ENCODE peak calls at places on chromosomes 16 and 17, in seven cellular contexts. X is activated B cell treated with CpG ODN at 0.5 μM for 24 hours, M is NCI-H510A treated with DMSO at 0.1 percent for 48 hours, C is K562, B is epithelial cell of proximal tubule, O is GM23338, Q is T-helper 2 cell. V is an unnamed sample.
A peak's percentile ranks its signal among the peaks of the same experiment; 100 is the strongest.

GRCh38 chr16:495127-495748 is 32.3 kb upstream of the CAPN15 start:
- DNase-seq in X (no peak), M (peak; percentile 4), C (peak; percentile 64), B (no peak), O (peak; percentile 88), Q (no peak), V (peak; percentile 16)

GRCh38 chr16:11636172-11636721 is 32.0 kb upstream of the SNN start:
- DNase-seq in X (no peak), M (peak; percentile 94), C (peak; percentile 41), B (no peak), O (peak; percentile 98), Q (no peak), V (no peak)

GRCh38 chr17:11986939-11987329 is 10.3 kb downstream of the ZNF18 start:
- DNase-seq in X (no peak), M (peak; percentile 35), C (peak; percentile 41), B (no peak), O (peak; percentile 70), Q (no peak), V (peak; percentile 40)

GRCh38 chr17:30571921-30572320 is 94.7 kb downstream of the GOSR1 start:
- DNase-seq in X (no peak), M (no peak), C (no peak), B (no peak), O (no peak), Q (no peak), V (no peak)

GRCh38 chr17:29089601-29090044 is 46.7 kb downstream of the PIPOX start:
- DNase-seq in X (no peak), M (peak; percentile 73), C (no peak), B (no peak), O (no peak), Q (no peak), V (no peak)

GRCh38 chr16:1337486-1337885 is 4.0 kb downstream of the BAIAP3 start:
- DNase-seq in X (no peak), M (no peak), C (no peak), B (no peak), O (peak; percentile 62), Q (no peak), V (no peak)

GRCh38 chr16:80596507-80597207 is 55.9 kb downstream of the DYNLRB2 start:
- DNase-seq in X (no peak), M (no peak), C (no peak), B (no peak), O (no peak), Q (no peak), V (no peak)

GRCh38 chr16:82954224-82954929 is 327.6 kb downstream of the CDH13 start:
- DNase-seq in X (no peak), M (no peak), C (no peak), B (no peak), O (no peak), Q (no peak), V (no peak)

GRCh38 chr17:68733241-68734176 is 132.3 kb upstream of the FAM20A start:
- DNase-seq in X (no peak), M (no peak), C (peak; percentile 16), B (no peak), O (peak; percentile 33), Q (no peak), V (peak; percentile 67)

GRCh38 chr17:72603346-72604242 is 482.8 kb downstream of the SOX9 start:
- DNase-seq in X (no peak), M (no peak), C (no peak), B (peak; percentile 93), O (no peak), Q (no peak), V (no peak)

GRCh38 chr16:25093208-25094061 is 18.1 kb upstream of the LCMT1 start:
- DNase-seq in X (no peak), M (no peak), C (no peak), B (no peak), O (no peak), Q (no peak), V (peak; percentile 4)

GRCh38 chr17:55005520-55005919 is 37.0 kb downstream of the STXBP4 start:
- DNase-seq in X (no peak), M (no peak), C (peak; percentile 47), B (no peak), O (peak; percentile 73), Q (no peak), V (peak; percentile 58)

GRCh38 chr16:13873835-13874438 is 46.0 kb upstream of the ERCC4 start:
- DNase-seq in X (no peak), M (no peak), C (peak; percentile 30), B (no peak), O (peak; percentile 80), Q (no peak), V (peak; percentile 33)

GRCh38 chr17:1516403-1517161 is at the start of gene INPP5K:
- DNase-seq in X (peak; percentile 96), M (peak; percentile 93), C (peak; percentile 96), B (peak; percentile 72), O (peak; percentile 95), Q (peak; percentile 97), V (peak; percentile 96)

GRCh38 chr17:38469875-38470274 is 41.6 kb downstream of the ARHGAP23 start:
- DNase-seq in X (no peak), M (no peak), C (peak; percentile 63), B (no peak), O (peak; percentile 54), Q (no peak), V (no peak)

GRCh38 chr17:9175700-9176467 is 154.6 kb downstream of the NTN1 start:
- DNase-seq in X (no peak), M (no peak), C (peak; percentile 2), B (no peak), O (no peak), Q (no peak), V (peak; percentile 21)

GRCh38 chr17:3710951-3711383 is 12.7 kb upstream of the HASPIN start:
- DNase-seq in X (no peak), M (no peak), C (no peak), B (no peak), O (peak; percentile 41), Q (peak; percentile 43), V (no peak)

GRCh38 chr17:69401251-69401650 is 13.2 kb upstream of the MAP2K6 start:
- DNase-seq in X (no peak), M (no peak), C (no peak), B (no peak), O (no peak), Q (no peak), V (no peak)

GRCh38 chr17:49093131-49093530 is 39.4 kb upstream of the B4GALNT2 start:
- DNase-seq in X (no peak), M (no peak), C (no peak), B (no peak), O (no peak), Q (no peak), V (no peak)

GRCh38 chr17:79933863-79934652 is 94.8 kb upstream of the CBX4 start:
- DNase-seq in X (peak; percentile 48), M (no peak), C (no peak), B (no peak), O (no peak), Q (no peak), V (no peak)

GRCh38 chr16:60107467-60107866 is 1373.4 kb upstream of the GOT2 start:
- DNase-seq in X (no peak), M (no peak), C (no peak), B (no peak), O (no peak), Q (no peak), V (peak; percentile 26)

GRCh38 chr16:86019446-86020047 is 120.6 kb downstream of the IRF8 start:
- DNase-seq in X (peak; percentile 7), M (no peak), C (peak; percentile 28), B (no peak), O (peak; percentile 70), Q (no peak), V (peak; percentile 24)

GRCh38 chr17:46916211-46916610 is 6.7 kb upstream of the GOSR2 start:
- DNase-seq in X (no peak), M (no peak), C (no peak), B (no peak), O (no peak), Q (no peak), V (no peak)

GRCh38 chr16:927931-928330 is 42.9 kb downstream of the LMF1 start:
- DNase-seq in X (no peak), M (no peak), C (no peak), B (no peak), O (no peak), Q (no peak), V (no peak)

GRCh38 chr17:7992516-7992915 is 9.9 kb upstream of the GUCY2D start:
- DNase-seq in X (no peak), M (no peak), C (no peak), B (no peak), O (peak; percentile 12), Q (no peak), V (no peak)

GRCh38 chr16:29698484-29699323 is 19.7 kb downstream of the QPRT start:
- DNase-seq in X (no peak), M (no peak), C (no peak), B (no peak), O (peak; percentile 66), Q (no peak), V (peak; percentile 34)

GRCh38 chr17:8946071-8946470 is 19.4 kb downstream of the PIK3R5 start:
- DNase-seq in X (no peak), M (no peak), C (no peak), B (no peak), O (no peak), Q (no peak), V (no peak)

GRCh38 chr17:65401581-65401980 is 159.9 kb downstream of the AXIN2 start:
- DNase-seq in X (no peak), M (no peak), C (no peak), B (no peak), O (no peak), Q (no peak), V (no peak)

GRCh38 chr16:15618392-15618791 is 24.6 kb downstream of the MARF1 start:
- DNase-seq in X (no peak), M (no peak), C (no peak), B (no peak), O (no peak), Q (no peak), V (no peak)